ENCODE peak calls at places on chromosomes 1 and 21, in eight cellular contexts. U, A, T, B, Q, Y, D and X are unnamed samples.
A peak's percentile ranks its signal among the peaks of the same experiment; 100 is the strongest.

GRCh38 chr1:39981957-39982356 is 27.0 kb downstream of the MFSD2A start:
- DNase-seq in Y (no peak), A (no peak), Q (no peak), T (no peak), U (no peak), D (no peak), B (no peak), X (no peak)

GRCh38 chr1:38037481-38037939 is 9.1 kb downstream of the POU3F1 start:
- DNase-seq in T (no peak), D (no peak), U (no peak), B (no peak), A (no peak), Q (no peak), Y (no peak), X (no peak)

GRCh38 chr1:38013027-38013588 is 574 bp downstream of the UTP11 start:
- DNase-seq in D (no peak), B (no peak), T (no peak), A (no peak), Q (no peak), Y (no peak), U (no peak), X (peak; percentile 22)

GRCh38 chr21:35578350-35578782 is 482.0 kb downstream of the SETD4 start:
- DNase-seq in D (no peak), T (no peak), Q (no peak), U (no peak), A (no peak), B (no peak), Y (no peak), X (no peak)

GRCh38 chr1:223233410-223234163 is 90.5 kb upstream of the TLR5 start:
- DNase-seq in A (no peak), Q (peak; percentile 26), Y (no peak), U (peak; percentile 35), B (no peak), D (no peak), T (no peak), X (no peak)

GRCh38 chr1:116405241-116406135 is 32.4 kb downstream of the ATP1A1 start:
- DNase-seq in U (no peak), B (no peak), A (no peak), D (no peak), Y (no peak), Q (no peak), T (no peak), X (no peak)

GRCh38 chr1:42786097-42786496 is 1.3 kb downstream of the TMEM269 start:
- DNase-seq in Y (no peak), A (no peak), T (no peak), U (no peak), Q (no peak), B (no peak), D (no peak), X (no peak)

GRCh38 chr1:193156826-193157142 is 29.6 kb downstream of the B3GALT2 start:
- DNase-seq in T (no peak), U (no peak), B (no peak), D (no peak), A (no peak), Y (no peak), Q (no peak), X (no peak)

GRCh38 chr1:115377411-115377810 is 39.4 kb upstream of the NGF start:
- DNase-seq in Y (no peak), A (no peak), U (no peak), Q (no peak), B (no peak), T (no peak), D (no peak), X (no peak)

GRCh38 chr1:44664730-44665370 is 9.4 kb downstream of the TMEM53 start:
- DNase-seq in A (no peak), B (no peak), T (no peak), Q (peak; percentile 46), U (no peak), Y (no peak), D (no peak), X (no peak)

GRCh38 chr1:23019851-23020625 is 770 bp downstream of the KDM1A start:
- DNase-seq in Q (peak; percentile 40), T (peak; percentile 9), A (peak; percentile 26), B (no peak), Y (no peak), U (no peak), D (peak; percentile 15), X (peak; percentile 81)

GRCh38 chr1:28601696-28602095 is 9.6 kb downstream of the RAB42 start:
- DNase-seq in A (no peak), D (no peak), Q (no peak), U (no peak), T (no peak), B (no peak), Y (no peak), X (peak; percentile 59)

GRCh38 chr1:108521990-108522393 is 37.9 kb upstream of the EEIG2 start:
- DNase-seq in T (no peak), A (no peak), B (no peak), Y (no peak), Q (no peak), U (no peak), D (no peak), X (no peak)

GRCh38 chr1:66446261-66447001 is 87.5 kb upstream of the SGIP1 start:
- DNase-seq in A (peak; percentile 82), Q (peak; percentile 87), D (no peak), Y (no peak), U (no peak), B (no peak), T (peak; percentile 61), X (no peak)

GRCh38 chr1:164576311-164577271 is 17.6 kb downstream of the PBX1 start:
- DNase-seq in Q (no peak), A (no peak), U (peak; percentile 68), B (no peak), T (no peak), Y (peak; percentile 56), D (peak; percentile 41), X (peak; percentile 61)

GRCh38 chr1:38018864-38019343 is 6.4 kb downstream of the UTP11 start:
- DNase-seq in D (no peak), Y (no peak), Q (peak; percentile 54), T (no peak), A (peak; percentile 48), U (no peak), B (no peak), X (peak; percentile 0)

GRCh38 chr1:110384581-110385321 is 6.1 kb downstream of the SLC16A4 start:
- DNase-seq in Y (no peak), A (no peak), T (no peak), D (no peak), Q (no peak), B (no peak), U (no peak), X (no peak)

GRCh38 chr1:58885998-58886397 is 102.2 kb upstream of the JUN start:
- DNase-seq in B (no peak), D (peak; percentile 45), Y (no peak), U (no peak), A (peak; percentile 58), T (peak; percentile 62), Q (no peak), X (peak; percentile 79)

GRCh38 chr1:58883888-58884482 is 100.1 kb upstream of the JUN start:
- DNase-seq in D (no peak), Y (no peak), Q (no peak), T (no peak), U (no peak), A (no peak), B (no peak), X (no peak)

GRCh38 chr1:58883037-58883887 is 99.4 kb upstream of the JUN start:
- DNase-seq in T (peak; percentile 79), B (no peak), A (no peak), D (peak; percentile 61), Q (no peak), Y (no peak), U (no peak), X (peak; percentile 85)

GRCh38 chr1:58886611-58887010 is 102.8 kb upstream of the JUN start:
- DNase-seq in T (peak; percentile 63), Y (no peak), B (no peak), A (no peak), D (no peak), Q (no peak), U (no peak), X (no peak)

DNA sequence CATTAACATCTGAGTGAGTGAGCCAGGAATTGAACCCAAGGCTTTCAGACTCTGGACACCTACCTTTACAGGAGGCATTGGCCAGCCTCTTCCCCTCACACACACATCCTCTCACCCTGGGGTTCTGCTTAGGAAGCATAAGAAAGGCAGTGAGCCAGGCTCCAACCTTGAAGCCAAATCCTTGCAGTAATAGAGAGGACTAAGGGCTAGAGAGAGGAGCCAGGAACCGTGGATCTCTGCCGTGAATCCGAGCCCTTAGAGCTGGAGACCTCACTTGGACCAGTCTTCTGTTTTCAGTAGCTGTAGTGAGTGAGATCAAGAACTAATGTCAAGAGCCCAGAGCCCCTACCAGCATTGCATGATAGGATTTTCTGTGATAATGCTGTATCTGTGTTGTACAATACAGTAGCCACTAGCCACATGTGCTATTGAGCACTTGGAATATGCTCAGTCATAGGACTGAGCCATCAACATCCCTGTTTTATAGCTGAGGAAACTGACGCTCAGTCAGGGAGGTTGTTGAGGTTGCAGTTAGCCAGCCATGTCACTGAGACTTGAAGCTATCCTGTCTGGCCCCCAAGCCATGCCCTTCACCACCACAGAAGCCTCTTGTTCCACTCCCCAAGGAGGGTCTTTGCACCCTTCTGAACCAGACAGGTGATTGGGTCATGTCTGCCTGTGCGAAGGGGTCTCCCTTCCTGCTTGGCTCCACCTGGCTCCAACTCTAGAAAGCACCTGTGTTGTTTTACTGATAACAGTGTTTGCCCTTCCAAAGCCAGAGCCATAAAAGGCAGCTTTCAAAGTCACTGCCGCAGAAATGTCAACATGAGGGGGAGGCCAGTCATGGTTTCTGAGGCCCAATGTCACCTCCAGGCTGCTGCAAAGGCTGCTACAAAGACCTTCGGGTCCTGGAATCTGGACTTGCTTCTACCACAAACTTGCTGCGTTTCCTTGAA is 101.1 kb upstream of the JUN start:
- DNase-seq in U (no peak), D (peak; percentile 38), T (peak; percentile 67), Y (no peak), A (peak; percentile 14), B (no peak), Q (no peak), X (peak; percentile 63)
- H3K4me1 ChIP-seq in U (no peaks in the 10 kb centered on the region), D (peaks cover 64% of the 10 kb centered on the region), T (no peaks in the 10 kb centered on the region), Y (peaks cover 13% of the 10 kb centered on the region), A (peaks cover 21% of the 10 kb centered on the region), B (peaks cover 50% of the 10 kb centered on the region), Q (no peaks in the 10 kb centered on the region), X (peaks cover 4% of the 10 kb centered on the region)

GRCh38 chr1:36320291-36320758 is 3.1 kb downstream of the EVA1B start:
- DNase-seq in B (no peak), Q (no peak), Y (peak; percentile 67), T (no peak), U (peak; percentile 51), D (no peak), A (no peak), X (no peak)
- H3K27ac ChIP-seq in B (no peak overlapping the region), Q (no peak overlapping the region), Y (peak overlapping the region; percentile 98), T (peak overlapping the region; percentile 26), U (no peak overlapping the region), D (peak overlapping the region; percentile 95), A (no peak overlapping the region), X (peak overlapping the region; percentile 11)

GRCh38 chr1:220300442-220301121 is 28.3 kb upstream of the RAB3GAP2 start:
- DNase-seq in D (peak; percentile 67), T (peak; percentile 85), A (no peak), Y (peak; percentile 33), Q (no peak), B (no peak), U (no peak), X (peak; percentile 81)
- H3K4me1 ChIP-seq in D (peaks cover 14% of the 10 kb centered on the region), T (no peaks in the 10 kb centered on the region), A (no peaks in the 10 kb centered on the region), Y (no peaks in the 10 kb centered on the region), Q (no peaks in the 10 kb centered on the region), B (peaks cover 9% of the 10 kb centered on the region), U (peaks cover 4% of the 10 kb centered on the region), X (no peaks in the 10 kb centered on the region)

DNA sequence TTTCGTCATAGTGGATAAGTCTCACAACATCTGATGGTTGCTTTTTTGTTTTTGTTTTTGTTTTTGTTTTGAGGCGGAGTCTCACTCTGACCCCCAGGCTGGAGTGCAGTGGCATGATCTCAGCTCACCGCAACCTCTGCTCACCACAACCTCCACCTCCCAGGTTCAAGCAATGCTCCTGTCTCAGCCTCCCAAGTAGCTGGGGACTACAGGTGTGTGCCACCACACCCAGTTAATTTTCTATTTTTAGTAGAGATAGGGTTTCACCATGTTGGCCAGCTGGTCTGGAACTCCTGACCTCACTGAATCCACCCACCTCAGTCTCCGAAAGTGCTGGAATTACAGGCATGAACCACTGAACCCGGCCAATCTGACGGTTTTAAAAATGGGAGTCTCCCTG is 109.2 kb downstream of the RERE start:
- DNase-seq in B (no peak), T (no peak), Y (no peak), U (no peak), D (no peak), Q (no peak), A (no peak), X (no peak)
- H3K27ac ChIP-seq in B (no peak overlapping the region), T (no peak overlapping the region), Y (no peak overlapping the region), U (no peak overlapping the region), D (no peak overlapping the region), Q (no peak overlapping the region), A (no peak overlapping the region), X (no peak overlapping the region)